ENCODE peak calls at places on chromosomes 16 and 17, in five cellular contexts. J is A549, X is H9, E is lower lobe of right lung, U is H1. T is an unnamed sample. For H3K4me1, the result is how much of the 10 kb centered on the place peaks cover.

GRCh38 chr16:87713469-87714229 is 52.1 kb downstream of the KLHDC4 start:
- DNase-seq in U (no peak), E (no peak), X (no peak), J (no peak), T (no peak)

GRCh38 chr17:72576289-72576759 is 455.5 kb downstream of the SOX9 start:
- DNase-seq in U (no peak), J (no peak), E (no peak), X (peak), T (no peak)

GRCh38 chr16:29726845-29727379 is 18.9 kb downstream of the C16orf54 start:
- DNase-seq in E (no peak), X (no peak), J (no peak), U (no peak), T (peak)

GRCh38 chr16:11668590-11669379 is 530 bp downstream of the SNN start:
- DNase-seq in X (no peak), U (peak), J (no peak), E (no peak), T (peak)

GRCh38 chr17:50658602-50659001 is 23.9 kb downstream of the ABCC3 start:
- DNase-seq in J (no peak), X (no peak), E (no peak), U (no peak), T (peak)

GRCh38 chr17:75059369-75060345 is 12.6 kb downstream of the KCTD2 start:
- DNase-seq in J (no peak), E (no peak), X (no peak), U (no peak), T (peak)

GRCh38 chr17:63096426-63096825 is 130.4 kb downstream of the TANC2 start:
- DNase-seq in X (no peak), U (no peak), E (no peak), J (no peak), T (no peak)

GRCh38 chr17:39235555-39236221 is 9.9 kb upstream of the STAC2 start:
- DNase-seq in U (peak), X (peak), E (no peak), J (peak), T (no peak)

GRCh38 chr17:21353326-21354010 is 22.7 kb upstream of the KCNJ12 start:
- DNase-seq in J (no peak), E (peak), U (no peak), X (no peak), T (peak)

GRCh38 chr17:81328489-81328888 is 33.4 kb upstream of the SLC38A10 start:
- DNase-seq in U (no peak), E (no peak), X (no peak), J (no peak), T (no peak)

GRCh38 chr17:57678393-57678792 is 66.7 kb downstream of the CCDC182 start:
- DNase-seq in J (no peak), X (no peak), U (peak), E (no peak), T (no peak)

GRCh38 chr17:59151591-59151990 is 3.4 kb downstream of the SKA2 start:
- DNase-seq in E (no peak), X (no peak), U (no peak), J (no peak), T (no peak)
- H3K27ac ChIP-seq in E (no peak), X (no peak), U (no peak), J (no peak), T (no peak)

GRCh38 chr16:88914750-88915368 is 48.4 kb upstream of the PABPN1L start:
- DNase-seq in X (no peak), J (no peak), E (no peak), U (no peak), T (no peak)

GRCh38 chr16:88917915-88918627 is 51.6 kb upstream of the PABPN1L start:
- DNase-seq in U (no peak), X (no peak), E (no peak), J (no peak), T (no peak)

GRCh38 chr16:88913870-88914269 is 47.4 kb upstream of the PABPN1L start:
- DNase-seq in U (no peak), E (no peak), J (no peak), X (no peak), T (no peak)

GRCh38 chr16:88917146-88917914 is 50.9 kb upstream of the PABPN1L start:
- DNase-seq in U (no peak), X (peak), E (no peak), J (no peak), T (no peak)

GRCh38 chr16:88915639-88916327 is 49.3 kb upstream of the PABPN1L start:
- DNase-seq in U (no peak), E (no peak), J (no peak), X (no peak), T (no peak)
- H3K4me1 ChIP-seq in U (under half), E (under half), J (under half), X (under half), T (under half)

GRCh38 chr16:1013593-1013900 is 32.0 kb downstream of the SOX8 start:
- DNase-seq in J (no peak), U (no peak), E (no peak), X (no peak), T (no peak)

GRCh38 chr16:1012135-1012534 is 30.6 kb downstream of the SOX8 start:
- DNase-seq in J (no peak), U (no peak), X (no peak), E (no peak), T (no peak)

GRCh38 chr16:1014771-1015495 is 33.4 kb downstream of the SOX8 start:
- DNase-seq in J (no peak), U (no peak), E (no peak), X (no peak), T (peak)

GRCh38 chr16:1012722-1013592 is 31.4 kb downstream of the SOX8 start:
- DNase-seq in E (no peak), U (no peak), X (no peak), J (no peak), T (no peak)

DNA sequence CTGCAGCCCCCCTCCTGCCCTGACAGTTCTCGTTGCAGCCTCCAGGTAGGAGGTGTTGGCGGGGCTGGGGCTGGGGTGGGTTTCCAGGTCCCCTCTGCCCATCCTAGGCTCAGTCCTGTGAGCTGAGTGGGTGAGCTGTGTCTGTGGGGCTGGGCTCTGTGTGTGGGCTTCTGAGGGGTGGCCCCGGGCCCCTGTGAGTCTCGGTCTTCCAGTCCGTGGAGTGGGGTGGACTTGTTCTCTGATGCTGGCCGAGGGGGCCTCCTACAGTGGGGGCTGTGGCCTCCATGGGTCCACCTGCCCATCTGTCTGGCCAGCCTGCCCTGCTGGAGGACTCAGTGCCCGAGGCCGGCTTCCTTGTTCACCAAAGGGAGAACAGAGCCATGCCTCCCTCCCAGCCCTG is 32.7 kb downstream of the SOX8 start:
- DNase-seq in J (no peak), X (no peak), U (no peak), E (no peak), T (no peak)
- H3K27ac ChIP-seq in J (no peak), X (no peak), U (no peak), E (no peak), T (no peak)

DNA sequence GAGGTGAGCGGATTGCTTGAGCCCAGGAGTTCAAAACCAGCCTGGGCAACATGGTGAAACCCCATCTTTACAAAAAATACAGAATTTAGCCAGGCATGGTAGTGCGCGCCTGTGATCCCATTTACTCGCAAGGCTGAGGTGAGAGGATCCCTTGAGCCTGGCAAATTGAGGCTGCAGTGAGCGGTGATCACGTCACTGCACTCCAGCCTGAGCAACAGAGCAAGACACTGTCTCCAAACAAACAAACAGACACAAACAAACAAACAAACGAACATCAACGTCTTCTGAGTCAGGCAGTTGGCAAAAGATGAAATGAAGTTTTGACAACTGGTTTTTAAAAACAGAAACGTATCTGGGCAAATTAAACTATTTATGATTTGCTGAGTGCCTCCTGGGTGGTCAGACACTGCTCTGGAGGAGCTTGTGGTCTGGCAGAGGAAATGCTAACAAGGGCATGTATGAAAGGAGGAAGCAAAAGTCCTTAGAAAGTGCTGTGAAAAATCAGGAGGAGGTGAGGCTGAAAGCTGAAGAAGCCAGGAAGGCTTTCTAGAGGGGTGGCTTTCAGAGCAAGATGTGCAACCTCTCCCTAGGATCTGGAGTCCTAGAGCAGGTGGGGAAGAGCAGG is 10.2 kb upstream of the KRT20 start:
- DNase-seq in E (no peak), U (no peak), X (no peak), J (no peak), T (no peak)
- H3K4me1 ChIP-seq in E (under half), U (under half), X (under half), J (under half), T (under half)

GRCh38 chr17:6576038-6576437 is 19.7 kb upstream of the PITPNM3 start:
- DNase-seq in U (no peak), X (no peak), J (no peak), E (no peak), T (no peak)

GRCh38 chr17:6580628-6581027 is 24.3 kb upstream of the PITPNM3 start:
- DNase-seq in U (no peak), E (no peak), X (no peak), J (no peak), T (no peak)

GRCh38 chr17:6575596-6575988 is 19.2 kb upstream of the PITPNM3 start:
- DNase-seq in U (no peak), E (no peak), J (no peak), X (no peak), T (no peak)

GRCh38 chr17:6577686-6578263 is 21.4 kb upstream of the PITPNM3 start:
- DNase-seq in X (no peak), E (no peak), U (peak), J (no peak), T (no peak)

GRCh38 chr17:6578491-6578890 is 22.1 kb upstream of the PITPNM3 start:
- DNase-seq in U (no peak), E (no peak), X (no peak), J (no peak), T (no peak)
- H3K27ac ChIP-seq in U (no peak), E (no peak), X (no peak), J (no peak), T (no peak)

DNA sequence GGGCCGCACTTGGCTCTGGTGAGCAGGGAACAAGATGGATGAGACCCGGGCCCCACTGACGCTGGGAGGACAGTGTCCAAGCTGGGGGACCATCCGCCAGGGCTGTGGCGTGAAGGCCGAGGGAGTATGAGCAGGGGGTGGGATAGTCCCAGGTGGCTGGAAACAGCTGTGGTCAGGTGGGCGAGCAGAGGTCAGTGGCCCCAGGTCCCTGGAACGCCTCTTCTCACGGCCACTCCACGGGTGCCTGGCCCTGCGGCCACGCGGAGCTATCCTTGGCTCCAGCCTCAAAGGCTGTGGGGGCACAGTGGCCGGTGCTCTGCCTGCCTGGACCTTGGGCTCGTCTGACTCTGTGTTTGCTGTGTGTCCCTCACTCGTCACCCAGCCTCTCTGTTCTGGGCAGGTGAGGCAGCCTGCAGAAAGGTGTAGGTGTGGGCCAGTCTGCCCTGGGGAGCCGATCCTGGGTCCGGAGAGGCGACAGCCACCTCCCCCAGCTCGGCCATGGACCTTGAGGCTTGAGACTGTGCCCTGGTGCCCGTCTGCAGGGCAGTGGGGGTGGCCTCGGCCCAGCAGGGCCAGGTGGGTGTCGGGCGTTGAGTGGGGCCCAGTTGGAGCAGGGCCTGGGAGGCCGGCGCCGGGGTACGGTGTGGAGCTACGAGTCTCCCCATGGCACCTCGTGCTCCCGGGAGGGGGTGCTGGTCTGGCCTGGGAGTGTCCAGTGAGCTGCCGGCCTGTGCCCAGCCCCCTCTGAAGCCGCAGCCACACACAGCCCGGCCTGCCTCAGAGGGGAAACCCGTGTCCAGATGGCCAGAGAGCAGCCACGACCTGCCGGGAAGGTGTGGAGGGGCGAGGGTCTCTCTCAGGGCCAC is 10.0 kb downstream of the CACNA1H start:
- DNase-seq in X (no peak), E (no peak), U (no peak), J (no peak), T (no peak)
- H3K4me1 ChIP-seq in X (under half), E (under half), U (under half), J (under half), T (under half)

GRCh38 chr16:19006446-19007315 is 22.9 kb downstream of the TMC7 start:
- DNase-seq in J (no peak), E (no peak), X (no peak), U (no peak), T (no peak)
- H3K27ac ChIP-seq in J (no peak), E (no peak), X (no peak), U (no peak), T (no peak)

GRCh38 chr16:8951447-8952280 is 12.0 kb downstream of the USP7 start:
- DNase-seq in J (no peak), E (no peak), U (no peak), X (no peak), T (no peak)
- H3K4me1 ChIP-seq in J (under half), E (half or more), U (under half), X (under half), T (under half)

GRCh38 chr17:2860883-2861282 is 64.6 kb downstream of the RAP1GAP2 start:
- DNase-seq in X (no peak), J (no peak), U (no peak), E (no peak), T (no peak)
- H3K27ac ChIP-seq in X (no peak), J (no peak), U (no peak), E (no peak), T (no peak)

T was measured in aorta.